ENCODE peak calls at places on chromosomes 12 and 14, in six cellular contexts. One of them, this sample, is unnamed.

GRCh38 chr14:35254736-35255135 is 37.4 kb upstream of the PSMA6 start:
- DNase-seq in PC-3: no peak
- DNase-seq in astrocyte: no peak
- DNase-seq in neural progenitor cell: no peak
- DNase-seq in mammary epithelial cell: peak
- DNase-seq in IMR-90: no peak
- DNase-seq in this sample: no peak

GRCh38 chr12:76178461-76178860 is 94.0 kb upstream of the NAP1L1 start:
- DNase-seq in PC-3: no peak
- DNase-seq in astrocyte: no peak
- DNase-seq in neural progenitor cell: no peak
- DNase-seq in mammary epithelial cell: no peak
- DNase-seq in IMR-90: no peak
- DNase-seq in this sample: no peak

GRCh38 chr14:69129264-69129880 is 23.5 kb downstream of the DCAF5 start:
- DNase-seq in PC-3: peak
- DNase-seq in astrocyte: peak
- DNase-seq in neural progenitor cell: peak
- DNase-seq in mammary epithelial cell: peak
- DNase-seq in IMR-90: peak
- DNase-seq in this sample: no peak

GRCh38 chr14:74616507-74616906 is 4.5 kb upstream of the LTBP2 start:
- DNase-seq in PC-3: peak
- DNase-seq in astrocyte: peak
- DNase-seq in neural progenitor cell: no peak
- DNase-seq in mammary epithelial cell: peak
- DNase-seq in IMR-90: peak
- DNase-seq in this sample: peak

GRCh38 chr12:31589896-31590729 is 823 bp downstream of the DENND5B start:
- DNase-seq in PC-3: peak
- DNase-seq in astrocyte: peak
- DNase-seq in neural progenitor cell: peak
- DNase-seq in mammary epithelial cell: peak
- DNase-seq in IMR-90: peak
- DNase-seq in this sample: no peak

GRCh38 chr14:49893309-49894213 is 679 bp downstream of the ARF6 start:
- DNase-seq in PC-3: peak
- DNase-seq in astrocyte: no peak
- DNase-seq in neural progenitor cell: peak
- DNase-seq in mammary epithelial cell: peak
- DNase-seq in IMR-90: no peak
- DNase-seq in this sample: no peak

GRCh38 chr12:64618953-64619590 is 8.8 kb downstream of the RASSF3 start:
- DNase-seq in PC-3: peak
- DNase-seq in astrocyte: peak
- DNase-seq in neural progenitor cell: no peak
- DNase-seq in mammary epithelial cell: peak
- DNase-seq in IMR-90: peak
- DNase-seq in this sample: no peak

GRCh38 chr12:109765493-109765810 is 51.8 kb downstream of the FAM222A start:
- DNase-seq in PC-3: no peak
- DNase-seq in astrocyte: no peak
- DNase-seq in neural progenitor cell: no peak
- DNase-seq in mammary epithelial cell: no peak
- DNase-seq in IMR-90: no peak
- DNase-seq in this sample: no peak

GRCh38 chr12:24854908-24855307 is 94.0 kb downstream of the BCAT1 start:
- DNase-seq in PC-3: no peak
- DNase-seq in astrocyte: peak
- DNase-seq in neural progenitor cell: no peak
- DNase-seq in mammary epithelial cell: no peak
- DNase-seq in IMR-90: peak
- DNase-seq in this sample: no peak

GRCh38 chr14:104130974-104131651 is 7.3 kb upstream of the KIF26A start:
- DNase-seq in PC-3: peak
- DNase-seq in astrocyte: no peak
- DNase-seq in neural progenitor cell: peak
- DNase-seq in mammary epithelial cell: no peak
- DNase-seq in IMR-90: peak
- DNase-seq in this sample: no peak

GRCh38 chr14:100858838-100859220 is 32.9 kb downstream of the MEG3 start:
- DNase-seq in PC-3: no peak
- DNase-seq in astrocyte: no peak
- DNase-seq in neural progenitor cell: no peak
- DNase-seq in mammary epithelial cell: no peak
- DNase-seq in IMR-90: no peak
- DNase-seq in this sample: no peak

GRCh38 chr12:103560604-103561101 is 26.4 kb upstream of the STAB2 start:
- DNase-seq in PC-3: peak
- DNase-seq in astrocyte: peak
- DNase-seq in neural progenitor cell: no peak
- DNase-seq in mammary epithelial cell: peak
- DNase-seq in IMR-90: peak
- DNase-seq in this sample: peak

GRCh38 chr12:96466939-96467751 is 22.2 kb upstream of the CFAP54 start:
- DNase-seq in PC-3: peak
- DNase-seq in astrocyte: peak
- DNase-seq in neural progenitor cell: no peak
- DNase-seq in mammary epithelial cell: peak
- DNase-seq in IMR-90: peak
- DNase-seq in this sample: no peak

GRCh38 chr12:100437038-100437841 is 36.4 kb upstream of the NR1H4 start:
- DNase-seq in PC-3: no peak
- DNase-seq in astrocyte: no peak
- DNase-seq in neural progenitor cell: no peak
- DNase-seq in mammary epithelial cell: no peak
- DNase-seq in IMR-90: no peak
- DNase-seq in this sample: no peak

GRCh38 chr14:52279405-52279804 is 11.9 kb downstream of the PTGDR start:
- DNase-seq in PC-3: peak
- DNase-seq in astrocyte: peak
- DNase-seq in neural progenitor cell: no peak
- DNase-seq in mammary epithelial cell: peak
- DNase-seq in IMR-90: peak
- DNase-seq in this sample: peak

GRCh38 chr14:23984891-23985607 is 3.7 kb upstream of the DHRS4L2 start:
- DNase-seq in PC-3: peak
- DNase-seq in astrocyte: peak
- DNase-seq in neural progenitor cell: no peak
- DNase-seq in mammary epithelial cell: peak
- DNase-seq in IMR-90: peak
- DNase-seq in this sample: peak

GRCh38 chr14:34629344-34629656 is 648 bp downstream of the SNX6 start:
- DNase-seq in PC-3: no peak
- DNase-seq in astrocyte: no peak
- DNase-seq in neural progenitor cell: no peak
- DNase-seq in mammary epithelial cell: no peak
- DNase-seq in IMR-90: no peak
- DNase-seq in this sample: no peak

GRCh38 chr12:11653215-11653753 is 3.8 kb downstream of the ETV6 start:
- DNase-seq in PC-3: no peak
- DNase-seq in astrocyte: no peak
- DNase-seq in neural progenitor cell: no peak
- DNase-seq in mammary epithelial cell: peak
- DNase-seq in IMR-90: peak
- DNase-seq in this sample: no peak

GRCh38 chr14:50836515-50836914 is 5.6 kb upstream of the NIN start:
- DNase-seq in PC-3: no peak
- DNase-seq in astrocyte: no peak
- DNase-seq in neural progenitor cell: no peak
- DNase-seq in mammary epithelial cell: no peak
- DNase-seq in IMR-90: peak
- DNase-seq in this sample: no peak

GRCh38 chr12:7075931-7076330 is 15.4 kb downstream of the C1S start:
- DNase-seq in PC-3: no peak
- DNase-seq in astrocyte: no peak
- DNase-seq in neural progenitor cell: no peak
- DNase-seq in mammary epithelial cell: no peak
- DNase-seq in IMR-90: peak
- DNase-seq in this sample: no peak

GRCh38 chr12:102501773-102502172 is 21.4 kb upstream of the IGF1 start:
- DNase-seq in PC-3: no peak
- DNase-seq in astrocyte: no peak
- DNase-seq in neural progenitor cell: no peak
- DNase-seq in mammary epithelial cell: no peak
- DNase-seq in IMR-90: no peak
- DNase-seq in this sample: no peak

GRCh38 chr14:103859416-103860202 is 12.2 kb upstream of the PPP1R13B start:
- DNase-seq in PC-3: no peak
- DNase-seq in astrocyte: no peak
- DNase-seq in neural progenitor cell: no peak
- DNase-seq in mammary epithelial cell: no peak
- DNase-seq in IMR-90: no peak
- DNase-seq in this sample: no peak

GRCh38 chr14:63378444-63378843 is 59.7 kb upstream of the GPHB5 start:
- DNase-seq in PC-3: no peak
- DNase-seq in astrocyte: no peak
- DNase-seq in neural progenitor cell: no peak
- DNase-seq in mammary epithelial cell: no peak
- DNase-seq in IMR-90: no peak
- DNase-seq in this sample: no peak

GRCh38 chr14:63371033-63371432 is 52.3 kb upstream of the GPHB5 start:
- DNase-seq in PC-3: no peak
- DNase-seq in astrocyte: no peak
- DNase-seq in neural progenitor cell: no peak
- DNase-seq in mammary epithelial cell: no peak
- DNase-seq in IMR-90: no peak
- DNase-seq in this sample: no peak

GRCh38 chr14:63375772-63376171 is 57.0 kb upstream of the GPHB5 start:
- DNase-seq in PC-3: peak
- DNase-seq in astrocyte: peak
- DNase-seq in neural progenitor cell: no peak
- DNase-seq in mammary epithelial cell: peak
- DNase-seq in IMR-90: peak
- DNase-seq in this sample: no peak
- H3K4me2 ChIP-seq in PC-3: no peak
- H3K4me2 ChIP-seq in astrocyte: no peak
- H3K4me2 ChIP-seq in neural progenitor cell: no peak
- H3K4me2 ChIP-seq in mammary epithelial cell: no peak
- H3K4me2 ChIP-seq in IMR-90: no peak
- H3K4me2 ChIP-seq in this sample: no peak

GRCh38 chr12:128971802-128972201 is 118.5 kb downstream of the GLT1D1 start:
- DNase-seq in PC-3: no peak
- DNase-seq in astrocyte: no peak
- DNase-seq in neural progenitor cell: peak
- DNase-seq in mammary epithelial cell: no peak
- DNase-seq in IMR-90: no peak
- DNase-seq in this sample: no peak

GRCh38 chr12:128973883-128974681 is 120.8 kb downstream of the GLT1D1 start:
- DNase-seq in PC-3: no peak
- DNase-seq in astrocyte: no peak
- DNase-seq in neural progenitor cell: no peak
- DNase-seq in mammary epithelial cell: no peak
- DNase-seq in IMR-90: no peak
- DNase-seq in this sample: no peak

GRCh38 chr12:128974881-128975280 is 121.6 kb downstream of the GLT1D1 start:
- DNase-seq in PC-3: no peak
- DNase-seq in astrocyte: no peak
- DNase-seq in neural progenitor cell: no peak
- DNase-seq in mammary epithelial cell: no peak
- DNase-seq in IMR-90: no peak
- DNase-seq in this sample: no peak

GRCh38 chr12:128980623-128981022 is 127.3 kb downstream of the GLT1D1 start:
- DNase-seq in PC-3: no peak
- DNase-seq in astrocyte: no peak
- DNase-seq in neural progenitor cell: no peak
- DNase-seq in mammary epithelial cell: no peak
- DNase-seq in IMR-90: no peak
- DNase-seq in this sample: no peak

GRCh38 chr12:128976120-128976519 is 122.8 kb downstream of the GLT1D1 start:
- DNase-seq in PC-3: peak
- DNase-seq in astrocyte: no peak
- DNase-seq in neural progenitor cell: peak
- DNase-seq in mammary epithelial cell: no peak
- DNase-seq in IMR-90: no peak
- DNase-seq in this sample: no peak
- TF ChIP-seq CTCF in PC-3: peak
- TF ChIP-seq CTCF in astrocyte: no peak
- TF ChIP-seq CTCF in neural progenitor cell: peak
- TF ChIP-seq CTCF in mammary epithelial cell: no peak
- TF ChIP-seq CTCF in IMR-90: no peak
- TF ChIP-seq CTCF in this sample: no peak

GRCh38 chr12:69318225-69318624 is 30.0 kb upstream of the LYZ start:
- DNase-seq in PC-3: no peak
- DNase-seq in astrocyte: no peak
- DNase-seq in neural progenitor cell: no peak
- DNase-seq in mammary epithelial cell: no peak
- DNase-seq in IMR-90: no peak
- DNase-seq in this sample: no peak
- H3K4me2 ChIP-seq in PC-3: no peak
- H3K4me2 ChIP-seq in astrocyte: no peak
- H3K4me2 ChIP-seq in neural progenitor cell: no peak
- H3K4me2 ChIP-seq in mammary epithelial cell: no peak
- H3K4me2 ChIP-seq in IMR-90: no peak
- H3K4me2 ChIP-seq in this sample: no peak

GRCh38 chr12:56103823-56104108 is 593 bp upstream of the PA2G4 start:
- DNase-seq in PC-3: no peak
- DNase-seq in astrocyte: no peak
- DNase-seq in neural progenitor cell: no peak
- DNase-seq in mammary epithelial cell: no peak
- DNase-seq in IMR-90: no peak
- DNase-seq in this sample: no peak

GRCh38 chr12:56105503-56105902 is 1.1 kb downstream of the PA2G4 start:
- DNase-seq in PC-3: no peak
- DNase-seq in astrocyte: no peak
- DNase-seq in neural progenitor cell: no peak
- DNase-seq in mammary epithelial cell: no peak
- DNase-seq in IMR-90: no peak
- DNase-seq in this sample: no peak

GRCh38 chr12:56103066-56103711 is 1.2 kb upstream of the PA2G4 start:
- DNase-seq in PC-3: no peak
- DNase-seq in astrocyte: no peak
- DNase-seq in neural progenitor cell: no peak
- DNase-seq in mammary epithelial cell: no peak
- DNase-seq in IMR-90: no peak
- DNase-seq in this sample: no peak

GRCh38 chr12:56104815-56105476 is 587 bp downstream of the PA2G4 start:
- DNase-seq in PC-3: peak
- DNase-seq in astrocyte: no peak
- DNase-seq in neural progenitor cell: no peak
- DNase-seq in mammary epithelial cell: no peak
- DNase-seq in IMR-90: no peak
- DNase-seq in this sample: no peak

DNA sequence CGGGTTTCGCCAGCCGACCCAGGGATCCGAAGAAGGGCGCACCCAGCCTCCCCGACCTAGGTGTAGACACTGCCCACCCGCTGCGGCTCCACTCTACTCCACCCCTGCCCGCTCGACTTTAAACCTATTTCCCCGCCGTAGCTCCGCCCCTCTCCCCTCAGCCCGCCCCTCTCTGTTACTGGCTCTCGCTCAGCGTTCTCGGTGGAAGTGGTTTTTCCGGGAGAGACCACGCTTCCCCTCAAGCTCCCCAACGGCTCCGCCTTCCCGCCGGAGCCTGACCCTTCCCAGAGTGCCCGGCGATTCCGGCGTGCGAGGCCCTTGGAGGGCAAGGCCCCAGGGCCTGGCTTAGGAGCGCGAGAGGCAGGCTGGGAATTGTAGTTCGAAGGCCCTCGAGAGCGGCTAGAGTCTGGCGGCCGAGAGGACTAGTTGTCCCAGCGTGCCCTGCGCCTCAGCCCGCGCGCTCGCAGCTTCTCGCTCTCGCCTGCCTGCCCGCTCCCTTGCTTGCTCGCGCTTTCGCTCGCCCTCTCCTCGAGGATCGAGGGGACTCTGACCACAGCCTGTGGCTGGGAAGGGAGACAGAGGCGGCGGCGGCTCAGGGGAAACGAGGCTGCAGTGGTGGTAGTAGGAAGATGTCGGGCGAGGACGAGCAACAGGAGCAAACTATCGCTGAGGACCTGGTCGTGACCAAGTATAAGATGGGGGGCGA is at the start of gene PA2G4:
- DNase-seq in PC-3: peak
- DNase-seq in astrocyte: peak
- DNase-seq in neural progenitor cell: peak
- DNase-seq in mammary epithelial cell: peak
- DNase-seq in IMR-90: peak
- DNase-seq in this sample: peak
- TF ChIP-seq CTCF in PC-3: no peak
- TF ChIP-seq CTCF in astrocyte: no peak
- TF ChIP-seq CTCF in neural progenitor cell: no peak
- TF ChIP-seq CTCF in mammary epithelial cell: no peak
- TF ChIP-seq CTCF in IMR-90: no peak
- TF ChIP-seq CTCF in this sample: no peak